ENCODE peak calls at places on chromosomes 13 and 19, in nine cellular contexts. Q, B, T, V, U, R, Z, E and O are unnamed samples.

GRCh38 chr19:29526730-29527499 is 1.1 kb downstream of the VSTM2B start:
- DNase-seq in Q (no peak), B (peak; percentile 69), T (peak; percentile 63), V (no peak), U (no peak), R (no peak), Z (no peak), E (no peak), O (no peak)

GRCh38 chr19:5809053-5809452 is 4.2 kb downstream of the NRTN start:
- DNase-seq in Q (no peak), B (no peak), T (no peak), V (peak; percentile 62), U (no peak), R (no peak), Z (no peak), E (no peak), O (no peak)

GRCh38 chr13:113943821-113944565 is 29.9 kb downstream of the C13orf46 start:
- DNase-seq in Q (no peak), B (no peak), T (no peak), V (no peak), U (no peak), R (no peak), Z (peak; percentile 8), E (no peak), O (no peak)

GRCh38 chr19:48887861-48888612 is 10.5 kb downstream of the TULP2 start:
- DNase-seq in Q (no peak), B (no peak), T (no peak), V (no peak), U (no peak), R (no peak), Z (no peak), E (no peak), O (no peak)

GRCh38 chr13:30745917-30746686 is 10.8 kb downstream of the ALOX5AP start:
- DNase-seq in Q (no peak), B (no peak), T (no peak), V (no peak), U (no peak), R (no peak), Z (no peak), E (peak; percentile 63), O (no peak)

GRCh38 chr13:46679369-46680180 is 117.4 kb downstream of the ESD start:
- DNase-seq in Q (peak; percentile 56), B (no peak), T (peak; percentile 61), V (no peak), U (no peak), R (peak; percentile 87), Z (no peak), E (peak; percentile 76), O (no peak)

GRCh38 chr19:50994129-50994528 is 7.3 kb downstream of the KLK8 start:
- DNase-seq in Q (no peak), B (no peak), T (peak; percentile 27), V (no peak), U (no peak), R (peak; percentile 16), Z (no peak), E (no peak), O (no peak)

GRCh38 chr13:59363950-59364349 is 799.8 kb downstream of the DIAPH3 start:
- DNase-seq in Q (no peak), B (no peak), T (no peak), V (no peak), U (no peak), R (no peak), Z (no peak), E (no peak), O (no peak)

GRCh38 chr19:35053667-35054293 is 12.3 kb downstream of the HPN start:
- DNase-seq in Q (no peak), B (no peak), T (no peak), V (no peak), U (no peak), R (no peak), Z (no peak), E (no peak), O (no peak)

GRCh38 chr19:38883286-38883685 is 5.2 kb upstream of the RINL start:
- DNase-seq in Q (no peak), B (no peak), T (no peak), V (no peak), U (no peak), R (no peak), Z (no peak), E (no peak), O (no peak)

GRCh38 chr19:42290523-42291436 is 11.2 kb upstream of the PRR19 start:
- DNase-seq in Q (peak; percentile 71), B (peak; percentile 74), T (peak; percentile 77), V (no peak), U (peak; percentile 48), R (peak; percentile 70), Z (no peak), E (no peak), O (peak; percentile 59)

GRCh38 chr13:39353988-39354387 is 249.0 kb downstream of the LHFPL6 start:
- DNase-seq in Q (no peak), B (no peak), T (no peak), V (no peak), U (no peak), R (no peak), Z (no peak), E (peak; percentile 21), O (no peak)

GRCh38 chr13:40503966-40504591 is 162.4 kb downstream of the FOXO1 start:
- DNase-seq in Q (no peak), B (no peak), T (no peak), V (no peak), U (no peak), R (no peak), Z (no peak), E (peak; percentile 17), O (no peak)

DNA sequence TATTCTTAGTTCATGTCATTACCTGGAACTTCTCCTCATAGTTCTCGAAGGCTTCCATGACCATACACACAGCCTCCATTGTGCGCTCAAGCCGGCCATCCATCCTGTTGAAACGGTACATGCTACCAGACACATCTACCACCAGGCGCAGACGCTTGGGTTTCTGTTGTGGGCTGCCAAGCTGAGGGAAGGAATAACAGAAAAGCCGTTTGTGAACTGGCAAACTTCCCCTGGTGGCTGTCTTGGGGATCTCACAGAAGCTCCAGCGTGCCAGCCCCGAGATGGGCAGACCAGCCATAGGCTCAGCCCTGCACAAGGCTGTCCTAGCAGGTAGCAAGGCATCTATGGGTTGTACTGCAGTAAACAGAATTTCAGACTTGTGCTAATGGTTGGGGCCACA is 130.1 kb downstream of the RGCC start:
- DNase-seq in Q (no peak), B (no peak), T (peak; percentile 37), V (no peak), U (peak; percentile 14), R (no peak), Z (no peak), E (no peak), O (no peak)
- TF ChIP-seq CTCF in Q (no peak), B (peak; percentile 18), T (peak; percentile 20), V (no peak), U (peak; percentile 26), R (no peak), Z (no peak), E (no peak), O (no peak)

GRCh38 chr19:19737559-19738332 is 4.8 kb upstream of the ZNF14 start:
- DNase-seq in Q (no peak), B (no peak), T (no peak), V (no peak), U (no peak), R (no peak), Z (no peak), E (no peak), O (no peak)

GRCh38 chr19:19738564-19738963 is 5.7 kb upstream of the ZNF14 start:
- DNase-seq in Q (no peak), B (no peak), T (no peak), V (no peak), U (no peak), R (no peak), Z (no peak), E (no peak), O (no peak)

DNA sequence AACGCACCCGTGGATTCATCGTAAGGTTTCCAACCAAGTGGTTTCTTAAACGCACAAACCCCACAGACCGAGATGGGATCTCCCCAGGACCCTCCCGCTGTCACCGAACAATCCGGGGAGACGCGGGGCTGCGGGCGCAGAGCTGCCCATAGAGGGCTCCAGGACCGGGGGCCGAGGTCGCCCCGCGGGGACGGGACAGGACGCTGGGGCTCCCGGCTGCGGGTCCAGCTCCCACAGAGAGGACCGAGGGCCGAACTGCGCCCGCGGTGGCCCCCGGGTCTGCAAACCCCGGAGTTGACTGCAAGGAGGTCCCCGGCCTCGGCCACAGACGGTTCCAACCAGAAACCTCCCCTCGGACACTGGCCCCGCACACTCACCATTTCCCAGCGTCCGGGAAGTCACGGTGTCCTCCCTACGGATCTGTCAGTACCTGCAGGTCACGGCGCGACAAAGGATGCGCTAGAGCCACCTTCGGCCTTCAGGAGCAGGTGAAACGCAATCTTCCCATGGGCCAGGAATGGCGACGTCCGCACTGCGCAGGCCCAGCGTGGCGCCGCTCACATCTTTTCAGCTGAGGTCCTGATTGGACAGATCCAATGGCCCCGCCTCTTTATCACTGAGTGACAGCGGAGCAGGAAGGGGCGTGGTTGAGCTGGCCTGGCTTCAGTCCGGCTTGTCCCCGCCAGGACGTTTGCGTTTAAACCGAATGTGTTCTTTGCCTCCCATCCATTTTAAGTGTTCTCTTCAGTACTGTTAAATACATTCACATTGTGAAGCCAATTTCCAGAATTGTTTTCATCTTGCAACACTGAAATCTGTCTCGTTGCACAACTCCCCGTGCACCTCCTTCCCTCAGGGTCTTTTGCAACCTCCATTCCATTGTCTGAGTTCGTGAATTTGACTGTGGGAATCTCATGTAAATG is at the start of gene ZNF14:
- DNase-seq in Q (peak; percentile 96), B (peak; percentile 94), T (peak; percentile 97), V (peak; percentile 93), U (peak; percentile 84), R (peak; percentile 96), Z (peak; percentile 92), E (peak; percentile 93), O (peak; percentile 95)
- TF ChIP-seq CTCF in Q (no peak), B (no peak), T (no peak), V (no peak), U (no peak), R (peak; percentile 16), Z (peak; percentile 33), E (peak; percentile 34), O (no peak)

DNA sequence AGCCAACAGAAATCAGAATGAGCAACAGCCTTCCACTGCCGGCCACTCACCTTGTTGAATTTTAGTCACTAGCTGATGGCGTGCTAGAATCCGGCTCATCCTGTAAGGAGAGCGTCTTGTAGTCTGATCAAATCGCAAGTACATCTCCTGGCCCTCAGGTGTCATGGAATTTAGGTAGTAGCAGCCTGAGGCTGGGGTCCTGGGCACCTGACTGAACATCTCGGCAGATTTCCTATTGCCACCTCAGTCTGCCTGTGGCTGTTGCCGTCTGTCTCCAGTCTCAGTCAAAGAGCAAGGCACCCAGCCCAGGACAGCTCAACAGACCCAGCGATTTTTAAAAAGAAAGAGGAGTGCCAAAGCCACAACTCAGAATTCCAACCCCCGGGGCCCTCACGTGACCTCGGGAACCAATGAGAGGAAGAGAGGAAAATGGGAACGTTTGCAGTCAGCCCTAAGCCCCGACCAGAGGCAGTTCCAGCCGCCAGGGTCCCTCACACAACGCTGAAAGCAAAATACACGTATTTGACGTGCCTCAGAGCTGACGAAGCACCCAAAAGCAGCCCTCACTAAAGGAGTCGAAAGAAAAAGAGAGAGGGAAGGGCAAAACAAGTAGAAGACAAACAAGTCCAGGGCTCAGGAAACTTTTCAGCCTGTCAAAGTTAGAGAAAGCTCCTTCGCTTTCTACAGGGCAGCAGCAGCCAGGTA is at the start of gene STARD13:
- DNase-seq in Q (peak; percentile 50), B (peak; percentile 81), T (peak; percentile 7), V (no peak), U (no peak), R (peak; percentile 25), Z (peak; percentile 94), E (peak; percentile 98), O (no peak)
- TF ChIP-seq CTCF in Q (peak; percentile 49), B (no peak), T (no peak), V (no peak), U (no peak), R (no peak), Z (peak; percentile 65), E (peak; percentile 37), O (no peak)

GRCh38 chr13:71879129-71879535 is 12.1 kb upstream of the DACH1 start:
- DNase-seq in Q (no peak), B (no peak), T (peak; percentile 5), V (no peak), U (no peak), R (peak; percentile 68), Z (no peak), E (peak; percentile 68), O (peak; percentile 19)
- TF ChIP-seq CTCF in Q (peak; percentile 83), B (peak; percentile 65), T (peak; percentile 47), V (peak; percentile 33), U (peak; percentile 46), R (peak; percentile 59), Z (peak; percentile 70), E (peak; percentile 62), O (peak; percentile 56)